ENCODE peak calls at places on chromosomes 13 and 19, in seven cellular contexts. Y is IMR-90; E is suprapubic skin; B is naive thymus-derived CD4-positive, alpha-beta T cell; C is cardiac muscle cell; U is kidney epithelial cell; G is CD4-positive, alpha-beta memory T cell. A is an unnamed sample.
A peak's percentile ranks its signal among the peaks of the same experiment; 100 is the strongest.

GRCh38 chr19:6723108-6723618 is 2.7 kb upstream of the C3 start:
- DNase-seq in G (no peak), E (peak; percentile 72), B (no peak), C (no peak), U (no peak), Y (peak; percentile 10), A (peak; percentile 51)

GRCh38 chr19:49931293-49932040 is 2.2 kb upstream of the NUP62 start:
- DNase-seq in C (no peak), U (no peak), G (no peak), Y (no peak), B (no peak), E (no peak), A (no peak)

GRCh38 chr13:52862358-52863206 is 14.1 kb upstream of the PCDH8 start:
- DNase-seq in U (no peak), B (no peak), G (no peak), C (peak; percentile 42), E (no peak), Y (no peak), A (no peak)

GRCh38 chr19:47729799-47730520 is 15.4 kb upstream of the NOP53 start:
- DNase-seq in G (no peak), Y (no peak), C (peak; percentile 75), B (no peak), E (peak; percentile 90), U (no peak), A (peak; percentile 94)

GRCh38 chr19:18069383-18069782 is 17.4 kb downstream of the IL12RB1 start:
- DNase-seq in Y (no peak), C (no peak), U (no peak), E (no peak), B (no peak), G (no peak), A (no peak)

GRCh38 chr19:7962644-7963268 is 19.3 kb upstream of the TIMM44 start:
- DNase-seq in C (no peak), U (no peak), Y (no peak), E (no peak), G (no peak), B (no peak), A (no peak)

GRCh38 chr13:74644239-74644638 is 510.0 kb upstream of the KLF12 start:
- DNase-seq in U (no peak), C (no peak), E (no peak), G (no peak), Y (peak; percentile 24), B (no peak), A (no peak)

GRCh38 chr19:42096255-42096837 is 20.4 kb downstream of the ZNF574 start:
- DNase-seq in G (no peak), E (no peak), C (no peak), Y (no peak), U (no peak), B (no peak), A (no peak)

GRCh38 chr13:110306960-110307696 is at the start of the genes COL4A1 and COL4A2:
- DNase-seq in G (no peak), B (no peak), E (no peak), Y (peak; percentile 77), C (peak; percentile 81), U (no peak), A (peak; percentile 31)

GRCh38 chr13:84831666-84832657 is 949.7 kb upstream of the SLITRK1 start:
- DNase-seq in U (no peak), E (no peak), C (no peak), G (no peak), Y (no peak), B (no peak), A (no peak)

GRCh38 chr13:29589234-29589633 is 6.3 kb downstream of the SLC7A1 start:
- DNase-seq in Y (peak; percentile 63), C (no peak), G (no peak), B (no peak), U (peak; percentile 72), E (no peak), A (no peak)

GRCh38 chr13:21637296-21637695 is 33.3 kb upstream of the MICU2 start:
- DNase-seq in U (peak; percentile 69), C (no peak), G (peak; percentile 4), E (no peak), Y (peak; percentile 43), B (no peak), A (no peak)

GRCh38 chr19:5498817-5499535 is 43.8 kb downstream of the ZNRF4 start:
- DNase-seq in E (no peak), C (peak; percentile 20), U (no peak), B (no peak), Y (no peak), G (no peak), A (no peak)

GRCh38 chr19:5501907-5502306 is 46.7 kb downstream of the ZNRF4 start:
- DNase-seq in G (no peak), Y (no peak), C (no peak), E (no peak), B (no peak), U (no peak), A (no peak)

GRCh38 chr19:5504115-5504514 is 48.9 kb downstream of the ZNRF4 start:
- DNase-seq in B (no peak), E (no peak), C (no peak), U (no peak), Y (no peak), G (no peak), A (no peak)

GRCh38 chr19:5507056-5507624 is 51.9 kb downstream of the ZNRF4 start:
- DNase-seq in E (no peak), B (no peak), U (no peak), C (no peak), G (no peak), Y (no peak), A (no peak)

DNA sequence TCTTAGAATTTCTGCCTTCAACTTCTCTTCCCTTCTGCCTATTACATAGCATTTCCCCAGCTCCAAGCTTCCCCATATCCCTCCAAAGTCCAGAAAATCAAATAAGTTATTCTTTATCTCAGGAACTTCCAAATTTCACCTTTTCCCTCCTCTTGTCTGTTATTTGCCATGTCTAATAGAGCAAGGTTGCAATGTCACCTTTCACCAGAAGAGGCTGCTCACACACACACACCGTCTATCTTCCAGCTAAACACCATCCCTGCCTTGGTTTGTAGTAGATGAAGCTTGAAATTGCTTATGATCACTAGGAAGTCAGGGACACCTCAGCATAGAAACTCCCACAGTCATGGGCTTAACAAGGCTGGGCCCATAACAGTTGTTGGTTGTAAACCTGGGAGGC is 48.4 kb downstream of the ZNRF4 start:
- DNase-seq in G (no peak), E (no peak), Y (no peak), B (no peak), C (no peak), U (no peak), A (no peak)
- H3K4me3 ChIP-seq in G (no peak overlapping the region), E (no peak overlapping the region), Y (no peak overlapping the region), B (no peak overlapping the region), C (no peak overlapping the region), U (no peak overlapping the region), A (no peak overlapping the region)

DNA sequence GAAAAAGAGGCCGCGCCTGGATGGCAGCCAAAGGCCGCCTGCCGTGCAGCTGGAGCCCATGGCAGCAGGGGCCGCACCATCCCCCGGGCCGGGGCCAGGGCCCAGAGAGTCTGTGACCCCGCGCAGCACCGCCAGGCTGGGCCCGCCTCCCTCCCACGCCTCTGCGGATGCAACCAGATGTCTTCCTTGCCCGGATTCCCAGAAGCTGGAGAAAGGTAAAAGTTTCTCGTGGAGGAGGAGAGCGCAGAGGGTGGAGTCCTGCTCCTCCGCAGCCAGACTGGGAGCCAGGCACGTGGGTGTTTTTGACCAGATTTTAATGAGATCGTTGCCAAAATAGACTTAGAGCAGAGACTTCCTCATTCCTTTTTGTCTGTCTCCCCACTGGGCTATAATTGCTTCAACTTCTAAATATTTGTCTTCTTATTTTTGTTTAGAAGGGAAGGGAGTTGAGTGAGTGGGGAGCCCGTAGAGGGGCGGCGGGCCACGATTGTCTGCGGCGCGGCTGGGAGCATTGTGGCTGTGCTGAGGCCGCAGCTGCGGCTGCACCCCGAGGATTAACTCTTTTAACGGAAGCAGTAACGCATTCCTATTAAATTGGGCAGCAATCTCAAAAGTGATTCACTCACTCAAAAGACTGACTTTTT is 22.8 kb upstream of the NDUFS7 start:
- DNase-seq in Y (peak; percentile 79), B (no peak), E (no peak), C (no peak), U (no peak), G (no peak), A (peak; percentile 47)
- H3K4me3 ChIP-seq in Y (peak overlapping the region; percentile 0), B (no peak overlapping the region), E (peak overlapping the region; percentile 33), C (no peak overlapping the region), U (no peak overlapping the region), G (no peak overlapping the region), A (no peak overlapping the region)

DNA sequence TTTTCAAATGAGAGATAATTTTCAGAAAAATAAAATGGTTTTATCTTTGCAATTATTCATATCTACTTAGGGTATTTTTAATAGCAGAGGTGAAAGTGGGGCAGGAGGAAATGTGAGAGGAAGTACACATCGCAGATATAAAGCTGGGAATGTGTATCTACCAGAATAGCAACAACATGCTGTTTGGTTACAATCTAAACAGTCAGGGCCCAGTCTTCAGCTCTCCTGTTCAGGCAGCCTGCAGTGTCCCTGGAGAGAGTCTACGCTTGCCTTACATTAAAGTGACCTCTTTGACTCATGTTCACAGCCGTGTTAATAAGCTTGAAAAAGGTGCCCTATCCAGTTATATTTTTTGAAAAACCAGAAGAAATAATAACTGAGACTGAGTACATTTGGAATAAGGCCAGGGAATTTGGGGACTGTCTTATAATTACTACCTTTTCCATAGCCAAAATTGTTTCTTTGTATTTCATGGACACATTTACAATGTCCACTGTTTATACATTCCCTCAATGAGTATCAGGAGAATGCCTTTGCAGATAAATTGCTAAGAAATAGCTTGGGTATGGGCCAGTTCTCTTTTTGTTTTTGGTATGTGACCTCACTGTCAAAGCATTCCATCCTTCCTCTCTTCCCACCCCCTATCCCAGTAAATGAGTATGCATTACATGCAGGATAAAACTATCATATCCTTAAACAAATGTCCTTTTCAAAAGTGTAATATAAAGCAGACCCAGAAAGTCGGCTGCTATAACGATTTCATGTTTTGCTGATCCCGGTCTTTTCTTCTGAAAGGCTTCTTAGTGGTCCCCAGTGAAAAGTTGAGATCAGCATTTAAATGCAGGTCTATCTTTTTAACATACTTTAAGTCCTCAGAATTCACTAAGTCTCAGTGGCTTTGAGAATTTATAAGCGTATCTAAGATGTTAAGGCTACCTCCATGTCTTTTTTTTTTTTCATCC is 82.6 kb downstream of the PCDH9 start:
- DNase-seq in G (no peak), E (no peak), Y (peak; percentile 72), B (no peak), U (peak; percentile 9), C (peak; percentile 34), A (no peak)
- H3K4me3 ChIP-seq in G (no peak overlapping the region), E (no peak overlapping the region), Y (no peak overlapping the region), B (no peak overlapping the region), U (no peak overlapping the region), C (no peak overlapping the region), A (no peak overlapping the region)

DNA sequence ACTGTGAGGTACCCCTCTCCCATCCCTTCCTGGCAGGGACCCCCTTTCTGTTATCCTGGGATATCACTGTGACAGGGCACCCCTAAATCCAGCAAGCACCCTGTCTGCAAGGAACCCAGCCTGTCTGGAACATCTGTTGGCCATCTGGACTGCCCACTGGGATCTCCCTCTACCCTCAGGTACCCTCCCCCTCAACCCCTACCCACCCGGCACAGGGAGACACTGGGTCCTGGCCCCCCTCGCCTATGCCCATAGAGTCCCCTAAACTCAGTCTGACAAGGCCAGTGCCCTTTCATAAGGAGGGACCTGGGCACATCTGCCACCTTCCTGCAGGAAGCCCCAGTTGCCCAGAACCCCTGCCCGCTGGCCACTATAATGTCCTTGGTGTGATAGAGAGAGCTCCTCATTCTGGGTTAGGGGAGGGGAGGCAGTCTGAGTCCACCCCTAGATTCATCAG is 2.8 kb upstream of the SLC27A5 start:
- DNase-seq in C (no peak), U (no peak), E (no peak), Y (no peak), B (no peak), G (no peak), A (no peak)
- H3K4me3 ChIP-seq in C (peak overlapping the region; percentile 36), U (peak overlapping the region; percentile 43), E (peak overlapping the region; percentile 42), Y (no peak overlapping the region), B (peak overlapping the region; percentile 36), G (peak overlapping the region; percentile 9), A (no peak overlapping the region)

A was measured in lower leg skin.